ENCODE peak calls at places on chromosome 11, in seven cellular contexts. S is upper lobe of right lung, W is heart left ventricle, Z is esophagus squamous epithelium, N is body of pancreas, I is cardiac muscle cell, K is stomach. E is an unnamed sample.

GRCh38 chr11:961921-962320 is 36.3 kb downstream of the AP2A2 start:
- DNase-seq in S (no peak), N (no peak), W (no peak), Z (no peak), I (no peak), K (no peak), E (no peak)

GRCh38 chr11:115198301-115198700 is 305.9 kb downstream of the CADM1 start:
- DNase-seq in I (no peak), K (no peak), N (no peak), S (no peak), W (no peak), Z (no peak), E (no peak)

GRCh38 chr11:88402192-88402715 is 64.7 kb upstream of the CTSC start:
- DNase-seq in I (peak; percentile 69), K (no peak), Z (no peak), W (no peak), S (no peak), N (no peak), E (no peak)

GRCh38 chr11:77322506-77322905 is 21.0 kb upstream of the GDPD4 start:
- DNase-seq in K (no peak), S (no peak), I (peak; percentile 66), W (no peak), N (peak; percentile 62), Z (no peak), E (no peak)

GRCh38 chr11:112334381-112334780 is 73.7 kb upstream of the PLET1 start:
- DNase-seq in Z (no peak), S (no peak), I (no peak), K (no peak), W (no peak), N (no peak), E (no peak)

GRCh38 chr11:73185680-73186293 is 32.3 kb upstream of the P2RY2 start:
- DNase-seq in Z (no peak), I (peak; percentile 38), K (peak; percentile 23), N (no peak), W (no peak), S (no peak), E (no peak)

GRCh38 chr11:61272731-61273130 is 22.4 kb downstream of the VWCE start:
- DNase-seq in I (no peak), K (no peak), Z (no peak), S (no peak), W (no peak), N (no peak), E (no peak)

GRCh38 chr11:69985654-69986420 is 92.3 kb upstream of the ANO1 start:
- DNase-seq in K (no peak), I (no peak), W (no peak), S (peak; percentile 61), Z (no peak), N (peak; percentile 15), E (peak; percentile 18)

GRCh38 chr11:37320921-37321320 is 722.9 kb upstream of the RAG2 start:
- DNase-seq in W (no peak), K (no peak), I (no peak), Z (no peak), S (no peak), N (no peak), E (peak; percentile 36)

GRCh38 chr11:70738661-70739060 is 340.3 kb downstream of the CTTN start:
- DNase-seq in Z (no peak), S (peak; percentile 54), K (no peak), N (no peak), W (peak; percentile 16), I (no peak), E (no peak)

GRCh38 chr11:28009383-28009782 is 98.6 kb downstream of the KIF18A start:
- DNase-seq in K (no peak), I (peak; percentile 81), S (no peak), Z (no peak), N (no peak), W (no peak), E (no peak)

GRCh38 chr11:133991101-133991500 is 34.3 kb upstream of the IGSF9B start:
- DNase-seq in Z (no peak), K (no peak), I (no peak), S (no peak), N (no peak), W (peak; percentile 11), E (no peak)

GRCh38 chr11:3861698-3862097 is 6.2 kb downstream of the STIM1 start:
- DNase-seq in W (no peak), S (no peak), Z (no peak), N (no peak), I (peak; percentile 52), K (no peak), E (no peak)

GRCh38 chr11:93330446-93330984 is at the start of gene DEUP1:
- DNase-seq in W (peak; percentile 38), K (peak; percentile 43), S (peak; percentile 81), N (peak; percentile 86), Z (no peak), I (peak; percentile 22), E (no peak)

GRCh38 chr11:1628506-1629325 is 859 bp upstream of the KRTAP5-5 start:
- DNase-seq in I (peak; percentile 48), N (peak; percentile 68), S (peak; percentile 81), K (peak; percentile 58), Z (no peak), W (peak; percentile 49), E (peak; percentile 79)

GRCh38 chr11:75734491-75735180 is 17.0 kb downstream of the MOGAT2 start:
- DNase-seq in Z (no peak), K (peak; percentile 50), S (no peak), N (no peak), W (no peak), I (no peak), E (peak; percentile 24)

GRCh38 chr11:45041556-45041955 is 90.9 kb upstream of the TP53I11 start:
- DNase-seq in N (no peak), K (no peak), I (no peak), S (no peak), W (no peak), Z (no peak), E (no peak)

GRCh38 chr11:12989428-12990242 is 19.5 kb upstream of the RASSF10 start:
- DNase-seq in S (no peak), W (no peak), N (no peak), K (no peak), I (no peak), Z (no peak), E (no peak)

GRCh38 chr11:27904358-27905055 is 203.4 kb downstream of the KIF18A start:
- DNase-seq in W (no peak), Z (no peak), K (no peak), S (no peak), I (no peak), N (no peak), E (no peak)

GRCh38 chr11:106958506-106959248 is 59.6 kb downstream of the GUCY1A2 start:
- DNase-seq in K (no peak), I (peak; percentile 71), Z (no peak), N (no peak), S (no peak), W (no peak), E (no peak)

GRCh38 chr11:124483422-124483821 is 37.9 kb upstream of the OR8B8 start:
- DNase-seq in W (no peak), S (no peak), Z (no peak), I (no peak), N (no peak), K (no peak), E (no peak)
- TF ChIP-seq CTCF in W (no peak), S (no peak), Z (no peak), I (no peak), N (no peak), K (no peak), E (no peak)

DNA sequence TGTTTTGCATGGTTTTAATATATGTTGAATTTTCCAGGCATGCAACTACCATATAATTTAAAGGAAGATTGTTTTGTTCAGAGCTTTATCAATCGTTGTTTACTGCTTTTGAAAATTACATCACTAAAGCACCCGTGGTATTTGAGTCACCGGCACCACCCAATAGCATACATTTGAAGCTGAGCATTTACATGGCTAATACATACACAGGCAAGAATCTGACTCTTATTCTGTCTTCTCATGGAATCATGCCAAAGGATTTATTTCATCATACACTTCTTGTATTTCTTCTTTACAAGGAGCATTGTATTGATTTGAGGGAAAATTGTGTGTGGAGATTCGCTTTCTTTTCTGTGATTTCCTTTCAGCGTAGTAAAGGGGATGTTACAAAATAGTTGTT is 13.1 kb upstream of the CD3E start:
- DNase-seq in I (peak; percentile 13), K (no peak), Z (no peak), N (no peak), W (no peak), S (no peak), E (no peak)
- TF ChIP-seq CTCF in I (no peak), K (no peak), Z (no peak), N (no peak), W (no peak), S (no peak), E (peak; percentile 7)

GRCh38 chr11:102267602-102268001 is 49.7 kb upstream of the BIRC3 start:
- DNase-seq in I (peak; percentile 49), W (no peak), Z (no peak), S (no peak), K (no peak), N (no peak), E (no peak)

GRCh38 chr11:102269927-102270326 is 47.4 kb upstream of the BIRC3 start:
- DNase-seq in S (no peak), I (no peak), K (no peak), N (no peak), W (no peak), Z (no peak), E (no peak)

GRCh38 chr11:102266111-102266510 is 51.2 kb upstream of the BIRC3 start:
- DNase-seq in W (no peak), K (no peak), S (no peak), I (no peak), N (no peak), Z (no peak), E (no peak)

GRCh38 chr11:102268083-102268984 is 49.0 kb upstream of the BIRC3 start:
- DNase-seq in S (peak; percentile 94), N (peak; percentile 97), Z (peak; percentile 29), K (peak; percentile 95), I (peak; percentile 77), W (peak; percentile 76), E (peak; percentile 90)

GRCh38 chr11:102268985-102269470 is 48.3 kb upstream of the BIRC3 start:
- DNase-seq in N (no peak), I (no peak), K (no peak), S (no peak), Z (no peak), W (no peak), E (no peak)
- TF ChIP-seq CTCF in N (no peak), I (no peak), K (no peak), S (no peak), Z (no peak), W (no peak), E (no peak)

DNA sequence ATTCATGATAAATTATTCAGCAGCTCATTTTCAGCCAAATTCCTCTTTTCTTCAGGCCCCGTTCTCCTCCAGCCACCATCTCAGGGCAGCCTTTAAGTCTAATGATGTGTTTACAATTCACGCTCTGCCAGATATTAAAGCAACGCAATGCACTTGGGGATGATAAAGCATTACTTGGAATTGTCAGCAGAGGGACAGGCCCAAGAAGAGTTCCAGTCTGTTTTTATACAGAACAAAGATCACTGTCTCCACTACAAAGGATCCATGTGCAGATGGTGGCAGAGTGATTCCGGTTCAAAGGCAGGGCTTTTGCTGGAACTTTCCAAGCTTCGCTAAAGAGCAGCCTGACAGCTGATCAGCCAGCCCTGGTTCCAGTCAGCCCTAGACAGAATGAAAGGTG is 13.7 kb upstream of the GALNT18 start:
- DNase-seq in N (no peak), S (no peak), I (no peak), K (no peak), W (no peak), Z (no peak), E (no peak)
- TF ChIP-seq CTCF in N (no peak), S (no peak), I (peak; percentile 5), K (no peak), W (no peak), Z (no peak), E (no peak)

GRCh38 chr11:128323381-128323780 is 264.0 kb downstream of the ETS1 start:
- DNase-seq in S (no peak), I (peak; percentile 53), K (no peak), Z (no peak), N (no peak), W (no peak), E (no peak)
- TF ChIP-seq CTCF in S (peak; percentile 35), I (peak; percentile 45), K (no peak), Z (peak; percentile 18), N (no peak), W (peak; percentile 30), E (no peak)